ENCODE peak calls at places on chromosomes 7 and 10, in ten cellular contexts. E is IMR-90, O is thyroid gland, D is suprapubic skin, A is stomach, S is HCT116, X is sigmoid colon, V is heart left ventricle, W is A549, F is esophagus squamous epithelium. B is an unnamed sample.
A peak's percentile ranks its signal among the peaks of the same experiment; 100 is the strongest.

GRCh38 chr7:26620352-26620751 is 244.0 kb downstream of the SKAP2 start:
- DNase-seq in E (no peak), O (no peak), D (no peak), A (no peak), S (peak; percentile 57), X (no peak), V (no peak), W (peak; percentile 40), F (no peak), B (peak; percentile 78)

GRCh38 chr7:74013539-74014272 is 14.3 kb upstream of the ELN start:
- DNase-seq in E (no peak), O (no peak), D (no peak), A (peak; percentile 83), S (no peak), X (no peak), V (no peak), W (no peak), F (no peak), B (no peak)

GRCh38 chr10:68981074-68981473 is 7.5 kb upstream of the KIFBP start:
- DNase-seq in E (no peak), O (no peak), D (no peak), A (no peak), S (no peak), X (no peak), V (no peak), W (peak; percentile 35), F (no peak), B (no peak)

GRCh38 chr7:12119638-12120303 is 91.3 kb upstream of the TMEM106B start:
- DNase-seq in E (no peak), O (no peak), D (no peak), A (no peak), S (no peak), X (no peak), V (no peak), W (no peak), F (no peak), B (no peak)

GRCh38 chr10:29183304-29183918 is 105.5 kb upstream of the LYZL1 start:
- DNase-seq in E (no peak), O (no peak), D (no peak), A (no peak), S (no peak), X (no peak), V (no peak), W (no peak), F (no peak), B (no peak)

GRCh38 chr7:154913645-154914579 is 89.0 kb downstream of the PAXIP1 start:
- DNase-seq in E (peak; percentile 51), O (peak; percentile 90), D (peak; percentile 93), A (peak; percentile 95), S (peak; percentile 53), X (peak; percentile 89), V (peak; percentile 82), W (peak; percentile 69), F (no peak), B (peak; percentile 97)

GRCh38 chr10:125633517-125633999 is 49.4 kb downstream of the TEX36 start:
- DNase-seq in E (no peak), O (no peak), D (no peak), A (no peak), S (peak; percentile 8), X (no peak), V (no peak), W (peak; percentile 60), F (no peak), B (no peak)

GRCh38 chr10:80152820-80153219 is 20.3 kb downstream of the PLAC9 start:
- DNase-seq in E (no peak), O (no peak), D (no peak), A (no peak), S (no peak), X (no peak), V (no peak), W (no peak), F (no peak), B (no peak)

GRCh38 chr7:22052650-22053336 is 107.1 kb upstream of the CDCA7L start:
- DNase-seq in E (no peak), O (no peak), D (no peak), A (no peak), S (no peak), X (no peak), V (no peak), W (no peak), F (no peak), B (no peak)

GRCh38 chr10:71982269-71983178 is 18.3 kb downstream of the CHST3 start:
- DNase-seq in E (no peak), O (no peak), D (no peak), A (no peak), S (no peak), X (peak; percentile 50), V (no peak), W (no peak), F (no peak), B (no peak)

GRCh38 chr10:77409697-77410471 is 227.7 kb downstream of the KCNMA1 start:
- DNase-seq in E (no peak), O (peak; percentile 92), D (no peak), A (peak; percentile 57), S (no peak), X (peak; percentile 67), V (no peak), W (no peak), F (no peak), B (no peak)

GRCh38 chr10:76190871-76191270 is 759.4 kb downstream of the LRMDA start:
- DNase-seq in E (no peak), O (no peak), D (no peak), A (no peak), S (no peak), X (no peak), V (no peak), W (no peak), F (no peak), B (no peak)

GRCh38 chr7:129824291-129825004 is 128.3 kb downstream of the UBE2H start:
- DNase-seq in E (no peak), O (no peak), D (no peak), A (no peak), S (no peak), X (no peak), V (no peak), W (no peak), F (no peak), B (no peak)

GRCh38 chr7:129827467-129827990 is 125.2 kb downstream of the UBE2H start:
- DNase-seq in E (no peak), O (peak; percentile 4), D (no peak), A (no peak), S (no peak), X (no peak), V (no peak), W (no peak), F (no peak), B (peak; percentile 81)

GRCh38 chr7:129825554-129826267 is 127.0 kb downstream of the UBE2H start:
- DNase-seq in E (peak; percentile 43), O (peak; percentile 90), D (peak; percentile 90), A (peak; percentile 91), S (peak; percentile 62), X (peak; percentile 91), V (peak; percentile 90), W (peak; percentile 91), F (peak; percentile 37), B (peak; percentile 97)

GRCh38 chr7:129828078-129828762 is 124.5 kb downstream of the UBE2H start:
- DNase-seq in E (no peak), O (no peak), D (no peak), A (no peak), S (no peak), X (no peak), V (no peak), W (no peak), F (no peak), B (peak; percentile 52)

DNA sequence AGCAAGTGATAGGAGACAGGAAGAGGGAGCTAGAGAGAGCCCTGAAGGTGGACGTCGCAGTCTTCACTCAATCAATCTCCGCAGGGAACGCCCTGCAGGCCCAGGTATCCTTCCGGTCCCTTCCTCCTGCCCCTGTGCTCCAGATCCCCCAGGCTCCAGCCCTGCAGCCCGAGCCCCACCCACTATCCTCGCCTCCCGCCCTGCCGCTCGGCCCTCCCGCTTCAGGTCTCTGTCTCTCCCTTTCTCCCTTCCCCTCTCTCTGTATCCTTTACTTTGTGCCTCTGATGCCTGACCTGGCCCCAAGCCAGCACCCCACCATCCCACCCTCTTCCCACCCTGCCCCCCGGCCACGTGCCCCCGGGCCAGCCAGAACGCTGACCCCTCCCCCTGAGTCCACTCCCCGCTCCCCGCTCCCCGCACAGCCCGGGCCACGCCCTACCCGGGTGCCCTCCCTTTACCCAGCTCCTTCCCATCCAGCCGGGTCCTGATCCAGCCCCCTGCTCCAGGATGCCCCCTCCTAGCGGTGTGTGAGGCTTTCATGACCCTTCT is 127.7 kb downstream of the UBE2H start:
- DNase-seq in E (no peak), O (peak; percentile 70), D (peak; percentile 84), A (no peak), S (peak; percentile 91), X (peak; percentile 73), V (peak; percentile 44), W (peak; percentile 94), F (peak; percentile 20), B (no peak)
- TF ChIP-seq POLR2A in E (no peak), O (no peak), D (no peak), A (no peak), S (no peak), X (no peak), V (no peak), W (peak; percentile 20), F (no peak), B (no peak)

DNA sequence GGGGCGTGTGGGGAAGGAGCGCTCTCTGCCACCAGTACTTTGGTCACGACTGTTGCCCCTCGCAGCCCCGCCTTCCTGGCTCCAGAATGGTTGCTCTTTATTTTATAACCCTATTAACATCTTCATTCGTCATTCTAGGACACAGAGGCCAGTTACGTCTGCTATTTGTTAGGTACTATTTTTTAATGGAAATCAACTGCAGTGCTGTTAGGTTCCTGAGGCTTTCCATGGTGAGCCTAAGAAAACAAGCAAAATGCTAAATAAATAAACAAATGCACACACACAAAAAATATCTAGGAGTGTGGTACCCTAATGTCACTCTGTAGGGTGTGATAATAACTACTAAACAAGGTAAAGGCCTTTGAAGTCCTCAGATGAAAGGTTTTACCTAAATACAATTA is 71.1 kb downstream of the SLC37A3 start:
- DNase-seq in E (no peak), O (no peak), D (no peak), A (no peak), S (no peak), X (no peak), V (no peak), W (no peak), F (no peak), B (no peak)
- H3K4me3 ChIP-seq in E (no peak overlapping the region), O (no peak overlapping the region), D (no peak overlapping the region), A (no peak overlapping the region), S (no peak overlapping the region), X (no peak overlapping the region), V (no peak overlapping the region), W (no peak overlapping the region), F (no peak overlapping the region), B (no peak overlapping the region)

GRCh38 chr7:149239345-149240143 is at the start of gene ZNF212:
- DNase-seq in E (peak; percentile 83), O (peak; percentile 88), D (peak; percentile 91), A (peak; percentile 92), S (peak; percentile 80), X (peak; percentile 92), V (peak; percentile 89), W (peak; percentile 93), F (peak; percentile 53), B (peak; percentile 87)
- TF ChIP-seq POLR2A in E (peak; percentile 56), O (peak; percentile 14), D (no peak), A (no peak), S (no peak), X (no peak), V (peak; percentile 48), W (peak; percentile 10), F (peak; percentile 32), B (no peak)

DNA sequence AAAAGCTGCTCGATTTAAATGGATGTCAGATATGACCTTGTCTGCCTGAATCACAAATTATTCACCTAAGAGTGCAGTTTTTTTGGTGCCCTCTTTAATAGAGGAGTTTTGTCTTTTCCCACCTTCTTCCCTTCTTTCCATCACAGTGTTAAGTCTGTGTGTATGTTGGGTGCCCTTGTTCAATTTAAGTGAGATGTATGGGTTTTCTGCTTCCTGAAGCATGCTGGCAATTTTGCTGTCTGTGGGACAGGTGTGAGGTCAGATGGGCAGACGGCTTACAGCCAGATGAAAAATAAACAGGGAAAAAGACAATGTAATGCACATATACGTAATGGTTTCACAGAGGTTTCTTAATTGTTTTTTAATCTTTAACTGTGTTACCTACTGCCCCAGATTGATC is 124.1 kb downstream of the LRRC4 start:
- DNase-seq in E (no peak), O (no peak), D (no peak), A (no peak), S (no peak), X (no peak), V (no peak), W (no peak), F (no peak), B (no peak)
- H3K4me3 ChIP-seq in E (no peak overlapping the region), O (no peak overlapping the region), D (no peak overlapping the region), A (no peak overlapping the region), S (no peak overlapping the region), X (no peak overlapping the region), V (no peak overlapping the region), W (no peak overlapping the region), F (no peak overlapping the region), B (no peak overlapping the region)